ENCODE peak calls at places on chromosomes 4 and X, in six cellular contexts. One of them, this sample, is unnamed.

GRCh38 chrX:120380699-120381098 is 18.8 kb downstream of the ATP1B4 start:
- DNase-seq in NB4: peak
- DNase-seq in WTC11: no peak
- DNase-seq in cardiac muscle cell: no peak
- DNase-seq in tibial artery: no peak
- DNase-seq in cardiac fibroblast: peak
- DNase-seq in this sample: no peak

GRCh38 chr4:161320377-161320776 is 843.4 kb downstream of the FSTL5 start:
- DNase-seq in NB4: peak
- DNase-seq in WTC11: peak
- DNase-seq in cardiac muscle cell: no peak
- DNase-seq in tibial artery: no peak
- DNase-seq in cardiac fibroblast: no peak
- DNase-seq in this sample: peak

GRCh38 chr4:7557447-7557846 is 122.7 kb upstream of the PSAPL1 start:
- DNase-seq in NB4: no peak
- DNase-seq in WTC11: no peak
- DNase-seq in cardiac muscle cell: peak
- DNase-seq in tibial artery: no peak
- DNase-seq in cardiac fibroblast: peak
- DNase-seq in this sample: no peak

GRCh38 chrX:46838482-46838857 is 1.6 kb downstream of the RP2 start:
- DNase-seq in NB4: no peak
- DNase-seq in WTC11: no peak
- DNase-seq in cardiac muscle cell: no peak
- DNase-seq in tibial artery: no peak
- DNase-seq in cardiac fibroblast: no peak
- DNase-seq in this sample: no peak

GRCh38 chr4:72997409-72997808 is 72.1 kb downstream of the COX18 start:
- DNase-seq in NB4: no peak
- DNase-seq in WTC11: no peak
- DNase-seq in cardiac muscle cell: peak
- DNase-seq in tibial artery: no peak
- DNase-seq in cardiac fibroblast: peak
- DNase-seq in this sample: no peak

GRCh38 chr4:48194986-48195773 is 61.1 kb upstream of the TXK start:
- DNase-seq in NB4: peak
- DNase-seq in WTC11: no peak
- DNase-seq in cardiac muscle cell: no peak
- DNase-seq in tibial artery: no peak
- DNase-seq in cardiac fibroblast: no peak
- DNase-seq in this sample: no peak

GRCh38 chr4:159206427-159206871 is 103.6 kb downstream of the RAPGEF2 start:
- DNase-seq in NB4: no peak
- DNase-seq in WTC11: no peak
- DNase-seq in cardiac muscle cell: no peak
- DNase-seq in tibial artery: no peak
- DNase-seq in cardiac fibroblast: no peak
- DNase-seq in this sample: no peak

GRCh38 chr4:140645614-140646412 is 77.1 kb upstream of the UCP1 start:
- DNase-seq in NB4: no peak
- DNase-seq in WTC11: no peak
- DNase-seq in cardiac muscle cell: no peak
- DNase-seq in tibial artery: no peak
- DNase-seq in cardiac fibroblast: no peak
- DNase-seq in this sample: no peak

GRCh38 chr4:83197555-83198235 is 83.2 kb upstream of the PLAC8 start:
- DNase-seq in NB4: peak
- DNase-seq in WTC11: no peak
- DNase-seq in cardiac muscle cell: peak
- DNase-seq in tibial artery: peak
- DNase-seq in cardiac fibroblast: peak
- DNase-seq in this sample: no peak

GRCh38 chr4:145808021-145808650 is 128.2 kb downstream of the C4orf51 start:
- DNase-seq in NB4: peak
- DNase-seq in WTC11: no peak
- DNase-seq in cardiac muscle cell: peak
- DNase-seq in tibial artery: no peak
- DNase-seq in cardiac fibroblast: peak
- DNase-seq in this sample: no peak

GRCh38 chrX:38215141-38215540 is 5.5 kb downstream of the SRPX start:
- DNase-seq in NB4: no peak
- DNase-seq in WTC11: no peak
- DNase-seq in cardiac muscle cell: peak
- DNase-seq in tibial artery: no peak
- DNase-seq in cardiac fibroblast: peak
- DNase-seq in this sample: no peak

DNA sequence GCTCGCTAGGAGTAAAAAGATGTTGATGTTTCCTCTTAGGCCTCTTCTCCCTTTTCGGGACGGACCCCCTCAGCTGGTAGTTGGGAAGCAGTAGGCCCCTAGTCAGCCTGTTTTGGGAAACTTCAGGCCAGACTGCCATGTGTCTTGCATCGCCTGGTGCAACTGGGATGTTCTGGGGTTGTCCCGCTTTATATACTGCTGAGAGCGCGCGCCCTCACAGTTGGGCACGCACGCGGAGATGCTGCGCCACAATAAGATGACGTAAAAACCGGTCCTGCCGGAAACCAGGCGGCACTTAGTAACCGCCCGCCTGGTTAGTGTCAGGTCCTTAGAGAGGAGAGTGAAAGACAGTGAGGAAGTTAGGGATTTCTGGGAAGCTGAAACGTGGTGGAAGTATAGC is 231.3 kb upstream of the CT83 start:
- DNase-seq in NB4: no peak
- DNase-seq in WTC11: no peak
- DNase-seq in cardiac muscle cell: no peak
- DNase-seq in tibial artery: no peak
- DNase-seq in cardiac fibroblast: no peak
- DNase-seq in this sample: no peak
- TF ChIP-seq CTCF in NB4: no peak
- TF ChIP-seq CTCF in WTC11: no peak
- TF ChIP-seq CTCF in cardiac muscle cell: no peak
- TF ChIP-seq CTCF in tibial artery: no peak
- TF ChIP-seq CTCF in cardiac fibroblast: no peak
- TF ChIP-seq CTCF in this sample: no peak

GRCh38 chrX:107714196-107714811 is 61.3 kb downstream of the TSC22D3 start:
- DNase-seq in NB4: peak
- DNase-seq in WTC11: no peak
- DNase-seq in cardiac muscle cell: peak
- DNase-seq in tibial artery: no peak
- DNase-seq in cardiac fibroblast: peak
- DNase-seq in this sample: no peak
- TF ChIP-seq CTCF in NB4: peak
- TF ChIP-seq CTCF in WTC11: no peak
- TF ChIP-seq CTCF in cardiac muscle cell: peak
- TF ChIP-seq CTCF in tibial artery: peak
- TF ChIP-seq CTCF in cardiac fibroblast: peak
- TF ChIP-seq CTCF in this sample: no peak

GRCh38 chr4:53349201-53349600 is 16.7 kb downstream of the SCFD2 start:
- DNase-seq in NB4: no peak
- DNase-seq in WTC11: no peak
- DNase-seq in cardiac muscle cell: no peak
- DNase-seq in tibial artery: no peak
- DNase-seq in cardiac fibroblast: no peak
- DNase-seq in this sample: no peak

GRCh38 chr4:53346920-53347852 is 18.7 kb downstream of the SCFD2 start:
- DNase-seq in NB4: no peak
- DNase-seq in WTC11: no peak
- DNase-seq in cardiac muscle cell: peak
- DNase-seq in tibial artery: no peak
- DNase-seq in cardiac fibroblast: peak
- DNase-seq in this sample: no peak
- TF ChIP-seq CTCF in NB4: no peak
- TF ChIP-seq CTCF in WTC11: no peak
- TF ChIP-seq CTCF in cardiac muscle cell: no peak
- TF ChIP-seq CTCF in tibial artery: no peak
- TF ChIP-seq CTCF in cardiac fibroblast: no peak
- TF ChIP-seq CTCF in this sample: no peak

DNA sequence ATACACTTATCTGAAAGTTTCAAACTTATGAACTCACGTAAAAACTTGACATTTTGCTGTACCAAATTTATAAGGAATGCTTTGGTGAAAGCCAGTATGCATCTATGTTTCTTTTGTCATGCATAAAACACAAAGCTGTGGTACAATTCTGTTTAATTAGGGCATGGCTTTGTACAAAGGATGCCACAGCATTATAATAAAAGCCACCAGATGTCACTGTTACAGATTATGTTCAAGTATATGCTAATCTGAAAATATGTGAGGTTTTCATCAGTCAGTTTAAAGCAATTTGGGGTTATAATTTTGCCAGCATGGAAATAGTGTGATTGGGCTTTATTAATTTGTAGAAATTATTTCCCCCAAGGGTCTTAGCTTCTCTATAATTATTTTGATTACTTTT is 69.0 kb downstream of the ATOH1 start:
- DNase-seq in NB4: peak
- DNase-seq in WTC11: no peak
- DNase-seq in cardiac muscle cell: peak
- DNase-seq in tibial artery: no peak
- DNase-seq in cardiac fibroblast: peak
- DNase-seq in this sample: no peak
- TF ChIP-seq CTCF in NB4: peak
- TF ChIP-seq CTCF in WTC11: no peak
- TF ChIP-seq CTCF in cardiac muscle cell: no peak
- TF ChIP-seq CTCF in tibial artery: no peak
- TF ChIP-seq CTCF in cardiac fibroblast: no peak
- TF ChIP-seq CTCF in this sample: no peak

This sample was measured in glutamatergic neuron.